ENCODE peak calls at places on chromosomes 1 and 21, in four cellular contexts. J is pancreas, S is IMR-90, I is heart right ventricle. C is an unnamed sample.

GRCh38 chr1:212794561-212795014 is 2.9 kb downstream of the TATDN3 start:
- DNase-seq in J (no peak), S (no peak), I (no peak), C (no peak)

GRCh38 chr1:94927405-94928175 is 680 bp upstream of the CNN3 start:
- DNase-seq in J (peak; percentile 55), S (peak; percentile 67), I (no peak), C (no peak)

GRCh38 chr1:213381572-213382084 is 330.6 kb downstream of the RPS6KC1 start:
- DNase-seq in J (no peak), S (peak; percentile 12), I (peak; percentile 43), C (no peak)

GRCh38 chr1:161731241-161731640 is 9.9 kb downstream of the FCRLB start:
- DNase-seq in J (no peak), S (no peak), I (no peak), C (no peak)

GRCh38 chr1:226061793-226062557 is 541 bp upstream of the H3-3A start:
- DNase-seq in J (peak; percentile 83), S (peak; percentile 65), I (peak; percentile 78), C (peak; percentile 46)

GRCh38 chr1:205041998-205042910 is 758 bp upstream of the CNTN2 start:
- DNase-seq in J (no peak), S (no peak), I (no peak), C (no peak)

GRCh38 chr1:153399401-153400055 is 8.7 kb upstream of the S100A8 start:
- DNase-seq in J (no peak), S (no peak), I (no peak), C (no peak)

GRCh38 chr1:100344774-100345173 is 7.5 kb upstream of the CDC14A start:
- DNase-seq in J (no peak), S (no peak), I (no peak), C (no peak)

GRCh38 chr1:35443768-35444518 is 113.3 kb downstream of the KIAA0319L start:
- DNase-seq in J (no peak), S (peak; percentile 35), I (no peak), C (no peak)
- TF ChIP-seq CTCF in J (no peak), S (peak; percentile 22), I (no peak), C (no peak)

DNA sequence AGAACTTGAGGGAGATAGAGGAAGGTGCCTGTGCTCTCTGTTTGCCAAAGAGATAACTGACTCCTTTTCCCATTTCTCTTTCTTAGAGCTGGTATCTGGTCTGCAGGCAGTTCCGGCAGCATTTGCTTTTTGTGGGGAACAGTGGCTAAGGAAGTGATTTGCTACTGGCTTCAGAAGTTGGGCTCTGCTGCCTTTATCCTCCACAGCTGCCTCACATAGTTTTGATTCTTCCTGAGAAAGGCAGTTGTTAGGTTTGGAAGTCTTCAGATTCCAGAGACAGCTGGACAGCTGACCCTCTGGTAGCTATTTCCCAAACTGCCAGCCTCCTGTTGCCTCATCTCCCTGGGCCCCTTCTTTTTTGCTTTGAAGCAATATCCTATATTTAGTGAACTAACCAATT is 62.6 kb upstream of the MACF1 start:
- DNase-seq in J (no peak), S (peak; percentile 81), I (no peak), C (no peak)
- H3K9me3 ChIP-seq in J (no peaks in the 10 kb centered on the region), S (no peaks in the 10 kb centered on the region), I (no peaks in the 10 kb centered on the region), C (no peaks in the 10 kb centered on the region)

GRCh38 chr1:20534659-20535417 is 17.5 kb upstream of the FAM43B start:
- DNase-seq in J (no peak), S (no peak), I (peak; percentile 11), C (no peak)
- H3K27me3 ChIP-seq in J (no peaks in the 10 kb centered on the region), S (peaks cover 67% of the 10 kb centered on the region), I (peaks cover 15% of the 10 kb centered on the region), C (peaks cover 16% of the 10 kb centered on the region)

GRCh38 chr21:25496825-25497482 is 110.3 kb downstream of the MRPL39 start:
- DNase-seq in J (no peak), S (peak; percentile 77), I (no peak), C (no peak)
- TF ChIP-seq CTCF in J (no peak), S (no peak), I (no peak), C (no peak)

GRCh38 chr21:27260728-27261127 is 293.8 kb upstream of the ADAMTS5 start:
- DNase-seq in J (no peak), S (no peak), I (no peak), C (no peak)
- H3K9me3 ChIP-seq in J (no peaks in the 10 kb centered on the region), S (no peaks in the 10 kb centered on the region), I (no peaks in the 10 kb centered on the region), C (no peaks in the 10 kb centered on the region)

GRCh38 chr1:181475580-181475979 is 7.7 kb upstream of the CACNA1E start:
- DNase-seq in J (no peak), S (no peak), I (no peak), C (no peak)

GRCh38 chr1:181482001-181482430 is 1.3 kb upstream of the CACNA1E start:
- DNase-seq in J (no peak), S (no peak), I (no peak), C (no peak)

GRCh38 chr1:181482521-181483083 is 715 bp upstream of the CACNA1E start:
- DNase-seq in J (no peak), S (peak; percentile 0), I (no peak), C (no peak)

GRCh38 chr1:181476581-181476980 is 6.7 kb upstream of the CACNA1E start:
- DNase-seq in J (no peak), S (no peak), I (no peak), C (no peak)

GRCh38 chr1:181479137-181479745 is 4.1 kb upstream of the CACNA1E start:
- DNase-seq in J (peak; percentile 55), S (peak; percentile 71), I (peak; percentile 32), C (no peak)
- H3K27me3 ChIP-seq in J (no peaks in the 10 kb centered on the region), S (peaks cover 31% of the 10 kb centered on the region), I (peaks cover 86% of the 10 kb centered on the region), C (peaks cover 42% of the 10 kb centered on the region)

DNA sequence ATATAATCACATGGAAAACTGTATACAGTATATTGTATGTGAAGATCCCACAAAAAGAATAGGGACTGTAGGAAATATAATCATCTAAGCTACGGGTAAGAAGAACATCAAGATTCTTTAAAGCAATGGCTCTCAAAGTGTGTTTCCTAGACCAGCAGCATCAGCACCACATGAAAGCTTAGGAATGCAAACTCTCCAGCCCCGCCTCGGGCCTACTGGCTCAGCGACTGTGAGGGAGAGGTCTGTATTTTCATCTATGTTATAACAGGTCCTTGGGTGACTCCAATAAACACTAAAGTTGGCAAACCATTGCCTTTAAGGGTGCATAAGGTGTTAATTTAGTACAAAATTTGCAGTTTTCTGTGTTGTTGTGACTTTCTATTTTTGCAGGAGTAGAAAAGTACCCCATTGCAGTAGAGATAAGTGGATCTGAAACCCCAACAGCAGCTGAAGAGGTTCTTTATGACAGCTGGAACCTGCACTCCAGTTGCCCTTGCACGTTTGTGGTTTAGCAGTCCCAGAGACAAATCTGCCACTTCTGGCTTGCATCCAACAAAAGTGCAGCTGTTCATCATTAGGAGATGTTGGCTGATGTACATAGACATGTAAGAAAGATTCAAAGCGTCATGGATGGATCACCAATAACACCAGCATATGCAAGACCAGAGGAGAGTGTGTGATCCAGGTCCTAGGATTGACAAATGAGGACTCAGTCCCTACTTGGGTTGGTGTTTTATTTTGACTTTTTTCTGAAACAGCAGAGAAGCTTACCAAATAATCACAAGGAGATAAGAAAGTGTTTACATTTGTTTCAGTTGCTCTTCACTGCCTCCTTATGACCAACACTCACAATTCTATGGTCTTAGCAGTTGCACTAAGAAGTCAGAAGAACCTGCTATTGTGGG is 15.9 kb upstream of the IFNAR1 start:
- DNase-seq in J (no peak), S (peak; percentile 55), I (no peak), C (peak; percentile 39)
- TF ChIP-seq CTCF in J (no peak), S (no peak), I (no peak), C (no peak)